ENCODE peak calls at places on chromosomes 13 and 19, in six cellular contexts. Z is Caco-2, P is kidney, M is fibroblast of lung, U is mucosa of descending colon, T is ovary. J is an unnamed sample.
A peak's percentile ranks its signal among the peaks of the same experiment; 100 is the strongest.

GRCh38 chr13:36370108-36370429 is 23.9 kb upstream of the SPART start:
- DNase-seq in T (no peak), M (no peak), U (no peak), Z (no peak), P (no peak), J (no peak)

GRCh38 chr19:33273065-33273736 is 29.1 kb downstream of the CEBPA start:
- DNase-seq in T (no peak), P (peak; percentile 72), U (no peak), Z (no peak), M (no peak), J (no peak)

GRCh38 chr19:6035026-6035425 is 57.1 kb upstream of the RANBP3 start:
- DNase-seq in P (peak; percentile 18), U (no peak), M (no peak), Z (no peak), T (no peak), J (no peak)

GRCh38 chr13:26600345-26600761 is 42.9 kb downstream of the WASF3 start:
- DNase-seq in Z (no peak), M (no peak), P (no peak), T (no peak), U (no peak), J (no peak)

GRCh38 chr13:40518481-40518882 is 148.0 kb downstream of the FOXO1 start:
- DNase-seq in P (no peak), M (no peak), T (no peak), Z (no peak), U (no peak), J (no peak)

GRCh38 chr13:81480634-81481033 is 1139.7 kb upstream of the SPRY2 start:
- DNase-seq in Z (no peak), M (no peak), U (no peak), P (no peak), T (no peak), J (no peak)

GRCh38 chr13:48210178-48210577 is 22.8 kb upstream of the ITM2B start:
- DNase-seq in Z (no peak), M (peak; percentile 82), T (no peak), P (no peak), U (no peak), J (peak; percentile 36)

GRCh38 chr19:35039881-35040456 is 1.6 kb upstream of the HPN start:
- DNase-seq in M (no peak), U (no peak), Z (no peak), P (no peak), T (peak; percentile 57), J (no peak)

GRCh38 chr13:51364404-51365008 is 25.0 kb downstream of the SERPINE3 start:
- DNase-seq in P (no peak), U (no peak), Z (no peak), T (no peak), M (peak; percentile 28), J (peak; percentile 28)

GRCh38 chr13:113742000-113742441 is 17.0 kb upstream of the TMEM255B start:
- DNase-seq in T (no peak), P (peak; percentile 85), Z (peak; percentile 81), U (peak; percentile 52), M (peak; percentile 78), J (no peak)

GRCh38 chr19:49499030-49499670 is 2.9 kb downstream of the RPS11 start:
- DNase-seq in U (no peak), P (no peak), M (no peak), Z (no peak), T (no peak), J (no peak)

GRCh38 chr19:5326545-5326944 is 14.1 kb downstream of the PTPRS start:
- DNase-seq in P (no peak), U (no peak), Z (no peak), M (no peak), T (no peak), J (no peak)

GRCh38 chr19:45574526-45574925 is 10.1 kb downstream of the OPA3 start:
- DNase-seq in Z (no peak), M (no peak), U (no peak), T (no peak), P (no peak), J (no peak)

GRCh38 chr19:45568732-45569131 is 15.9 kb downstream of the OPA3 start:
- DNase-seq in P (no peak), M (peak; percentile 73), Z (no peak), U (no peak), T (no peak), J (no peak)

GRCh38 chr19:45567609-45568008 is 17.0 kb downstream of the OPA3 start:
- DNase-seq in T (no peak), M (no peak), P (no peak), U (no peak), Z (no peak), J (no peak)

GRCh38 chr19:45571457-45572220 is 13.0 kb downstream of the OPA3 start:
- DNase-seq in P (no peak), T (no peak), M (no peak), Z (no peak), U (no peak), J (no peak)

DNA sequence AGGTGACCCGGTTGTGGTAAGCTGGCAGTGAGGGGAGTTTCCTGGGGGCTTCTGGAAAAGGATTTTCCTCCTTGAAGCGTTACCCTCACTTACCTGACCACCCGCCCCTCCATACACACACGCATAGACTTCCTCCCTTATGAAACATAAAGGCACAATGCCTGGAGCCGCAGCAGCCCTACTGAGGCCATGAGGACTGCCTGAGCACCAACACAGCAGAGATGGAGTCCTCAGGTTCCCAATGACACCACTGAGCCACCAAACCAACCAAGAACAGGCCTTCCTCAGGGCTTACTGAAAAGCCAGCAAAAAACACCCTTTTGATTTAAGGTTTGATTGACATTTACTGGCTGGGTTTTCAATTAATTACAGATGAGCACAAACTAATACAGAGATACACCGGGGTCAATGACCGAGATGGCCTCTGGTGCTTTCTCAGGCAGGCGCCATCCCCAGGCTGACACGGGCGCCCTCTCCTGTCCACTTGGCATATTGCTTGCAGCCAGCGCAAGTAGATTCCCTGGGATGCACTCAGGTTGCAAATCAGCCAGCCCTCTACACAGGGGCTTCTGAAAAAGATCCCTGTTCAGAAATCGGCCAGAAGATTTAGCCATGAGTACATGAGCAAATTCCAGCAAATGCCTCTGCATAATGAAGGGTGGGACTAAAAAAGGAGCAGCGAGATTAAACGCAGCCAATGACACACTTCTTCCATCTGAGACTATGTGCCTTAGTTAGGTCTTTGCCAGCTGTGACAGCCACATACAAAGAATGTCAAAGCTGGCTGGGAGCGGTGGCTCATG is 14.8 kb downstream of the OPA3 start:
- DNase-seq in M (peak; percentile 38), U (peak; percentile 84), Z (peak; percentile 64), T (no peak), P (no peak), J (no peak)
- H3K4me3 ChIP-seq in M (no peak overlapping the region), U (no peak overlapping the region), Z (no peak overlapping the region), T (no peak overlapping the region), P (no peak overlapping the region), J (no peak overlapping the region)

GRCh38 chr19:11657307-11657706 is 60.0 kb downstream of the ZNF627 start:
- DNase-seq in U (peak; percentile 45), Z (no peak), T (no peak), M (no peak), P (no peak), J (no peak)

GRCh38 chr19:11662278-11662677 is 65.0 kb downstream of the ZNF627 start:
- DNase-seq in Z (no peak), P (no peak), T (no peak), U (no peak), M (no peak), J (no peak)

GRCh38 chr19:11658954-11659353 is 61.7 kb downstream of the ZNF627 start:
- DNase-seq in U (peak; percentile 53), Z (no peak), T (no peak), P (no peak), M (no peak), J (no peak)

GRCh38 chr19:11656535-11656934 is 59.3 kb downstream of the ZNF627 start:
- DNase-seq in Z (no peak), U (no peak), P (no peak), M (no peak), T (no peak), J (no peak)

DNA sequence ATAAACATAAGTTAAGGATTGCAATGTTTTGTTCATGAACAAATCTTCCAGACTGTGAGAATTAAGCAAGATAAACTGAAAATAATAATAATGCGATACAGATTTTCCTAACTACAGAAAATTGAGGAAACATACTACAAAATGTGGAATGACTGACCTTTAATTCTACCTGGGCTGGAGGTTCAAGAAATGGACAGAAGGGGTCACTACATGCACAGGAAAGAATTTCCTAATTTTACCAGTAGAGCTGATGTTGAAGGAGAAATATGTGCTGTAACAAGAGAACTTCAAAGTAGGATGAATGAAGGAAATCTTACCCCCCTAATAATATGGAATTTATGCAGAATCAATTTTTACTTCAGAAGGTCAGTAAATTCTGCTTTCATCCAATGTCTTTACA is 62.3 kb downstream of the ZNF627 start:
- DNase-seq in Z (no peak), M (no peak), P (no peak), U (no peak), T (no peak), J (no peak)
- TF ChIP-seq CTCF in Z (peak; percentile 34), M (peak; percentile 16), P (peak; percentile 36), U (no peak), T (no peak), J (peak; percentile 3)

DNA sequence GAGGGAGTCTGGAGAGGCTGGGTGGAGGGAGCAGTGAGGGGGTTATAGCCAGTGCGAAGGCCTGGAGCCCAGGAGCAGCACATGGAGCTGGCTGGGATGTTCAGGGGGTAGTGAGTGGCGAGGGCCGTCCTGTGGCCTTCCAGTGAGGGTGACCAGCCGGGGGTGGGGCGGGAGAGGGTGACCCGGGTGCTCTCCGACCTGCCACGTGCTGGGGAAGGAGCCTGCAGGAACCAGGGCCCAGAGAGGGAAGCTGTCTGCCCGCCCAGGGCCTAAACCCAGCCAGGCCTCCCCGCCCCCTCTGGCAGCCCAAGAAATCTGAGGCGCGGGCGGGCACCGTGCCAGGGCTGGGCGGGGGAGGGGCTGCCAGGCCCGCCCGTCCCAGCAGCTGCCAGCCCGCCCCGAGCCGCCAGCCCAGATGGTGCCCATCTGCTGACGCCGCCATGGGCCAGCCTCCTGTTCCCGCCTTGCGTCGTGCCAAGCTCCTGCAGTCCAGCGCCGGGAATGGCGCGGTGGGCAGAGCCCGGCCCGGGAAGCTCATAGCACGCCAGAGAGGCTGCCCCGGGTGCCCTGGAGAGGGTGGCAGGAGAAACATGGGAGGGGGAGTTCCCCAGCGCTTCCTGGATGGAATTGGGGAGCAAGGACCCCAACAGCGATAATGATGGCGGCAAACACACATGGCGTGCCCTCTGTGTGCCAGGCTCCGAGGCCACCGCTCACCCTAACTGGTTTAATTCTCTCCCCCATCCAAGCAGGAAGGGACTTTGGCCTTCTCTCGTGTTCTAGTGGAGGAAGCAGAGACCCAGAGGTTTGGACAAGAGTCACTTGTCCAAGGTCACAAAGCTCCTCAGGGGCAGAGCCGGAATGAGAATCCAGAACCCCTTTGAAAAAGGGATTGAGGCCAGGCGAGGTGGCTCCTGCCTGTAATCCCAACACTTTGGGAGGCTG is 21.5 kb downstream of the NFIC start:
- DNase-seq in Z (no peak), M (peak; percentile 85), U (peak; percentile 92), T (peak; percentile 87), P (peak; percentile 94), J (no peak)
- H3K4me3 ChIP-seq in Z (no peak overlapping the region), M (no peak overlapping the region), U (no peak overlapping the region), T (peak overlapping the region; percentile 7), P (peak overlapping the region; percentile 48), J (no peak overlapping the region)

GRCh38 chr13:91454666-91455065 is 56.2 kb downstream of the GPC5 start:
- DNase-seq in P (no peak), M (no peak), U (no peak), T (no peak), Z (no peak), J (no peak)
- TF ChIP-seq CTCF in P (no peak), M (no peak), U (no peak), T (no peak), Z (no peak), J (no peak)

DNA sequence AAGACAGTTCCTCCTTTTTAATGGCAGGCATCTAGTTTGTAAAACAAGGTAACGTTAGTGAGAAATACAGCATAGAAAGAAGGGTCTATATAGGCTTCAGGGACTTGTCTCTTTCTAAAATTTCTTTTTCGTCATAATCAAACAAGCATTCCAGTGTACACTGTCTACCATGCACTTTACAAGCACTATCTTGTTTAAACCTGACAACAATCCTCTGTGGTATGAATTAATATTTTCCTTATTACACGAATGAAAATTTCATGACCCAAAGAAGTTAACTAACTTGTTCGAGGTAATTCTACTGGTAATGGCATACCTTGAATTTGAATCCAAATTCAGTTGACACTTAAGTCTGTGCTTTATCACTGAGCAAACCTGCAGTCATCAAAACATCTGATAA is 399.7 kb upstream of the NBEA start:
- DNase-seq in U (no peak), M (no peak), Z (no peak), P (no peak), T (no peak), J (no peak)
- H3K4me3 ChIP-seq in U (no peak overlapping the region), M (no peak overlapping the region), Z (no peak overlapping the region), P (no peak overlapping the region), T (no peak overlapping the region), J (no peak overlapping the region)

J was measured in AG04449.